ENCODE peak calls at places on chromosomes 6 and 20, in ten cellular contexts. V is fibroblast of mammary gland, S is cerebellar cortex, Z is NCI-H2107, E is LHCN-M2, C is kidney tubule cell, R is AG08396, F is mesendoderm, W is upper lobe of left lung, P is AG08395. B is an unnamed sample.

GRCh38 chr20:54140927-54141566 is 32.7 kb downstream of the CYP24A1 start:
- DNase-seq in V (peak), S (no peak), Z (no peak), E (peak), C (peak), R (peak), F (peak), W (no peak), P (peak), B (no peak)

GRCh38 chr6:4450237-4450636 is 314.9 kb upstream of the ECI2 start:
- DNase-seq in V (no peak), S (no peak), Z (no peak), E (no peak), C (no peak), R (no peak), F (no peak), W (no peak), P (no peak), B (no peak)

GRCh38 chr6:38371312-38371672 is 268.4 kb downstream of the BTBD9 start:
- DNase-seq in V (no peak), S (no peak), Z (no peak), E (no peak), C (no peak), R (no peak), F (no peak), W (no peak), P (no peak), B (no peak)

GRCh38 chr6:81797594-81797993 is 45.1 kb upstream of the TENT5A start:
- DNase-seq in V (peak), S (no peak), Z (no peak), E (no peak), C (no peak), R (no peak), F (no peak), W (no peak), P (no peak), B (no peak)

GRCh38 chr20:46810442-46811327 is 84.0 kb upstream of the EYA2 start:
- DNase-seq in V (no peak), S (no peak), Z (no peak), E (no peak), C (no peak), R (no peak), F (no peak), W (no peak), P (no peak), B (no peak)

GRCh38 chr6:166955121-166955864 is 1.1 kb downstream of the RNASET2 start:
- DNase-seq in V (no peak), S (no peak), Z (no peak), E (peak), C (peak), R (no peak), F (peak), W (peak), P (no peak), B (no peak)

GRCh38 chr6:43078651-43079050 is 2.5 kb downstream of the PTK7 start:
- DNase-seq in V (peak), S (no peak), Z (no peak), E (no peak), C (no peak), R (no peak), F (no peak), W (no peak), P (peak), B (peak)

GRCh38 chr20:32968833-32969241 is 35.4 kb downstream of the SUN5 start:
- DNase-seq in V (peak), S (no peak), Z (no peak), E (no peak), C (no peak), R (no peak), F (no peak), W (no peak), P (no peak), B (no peak)

GRCh38 chr6:26033942-26034354 is 53.3 kb upstream of the HFE start:
- DNase-seq in V (no peak), S (peak), Z (no peak), E (no peak), C (no peak), R (no peak), F (peak), W (peak), P (no peak), B (no peak)

GRCh38 chr6:130647221-130647620 is 180.0 kb upstream of the SMLR1 start:
- DNase-seq in V (no peak), S (no peak), Z (no peak), E (no peak), C (no peak), R (no peak), F (no peak), W (no peak), P (no peak), B (no peak)

GRCh38 chr20:48191200-48191599 is 405.9 kb upstream of the SULF2 start:
- DNase-seq in V (peak), S (no peak), Z (no peak), E (no peak), C (peak), R (no peak), F (peak), W (no peak), P (no peak), B (no peak)

GRCh38 chr20:49519777-49520359 is 37.4 kb upstream of the KCNB1 start:
- DNase-seq in V (no peak), S (no peak), Z (no peak), E (no peak), C (no peak), R (no peak), F (no peak), W (no peak), P (no peak), B (no peak)

GRCh38 chr6:143773503-143773902 is 69.6 kb upstream of the LTV1 start:
- DNase-seq in V (peak), S (no peak), Z (no peak), E (peak), C (no peak), R (no peak), F (no peak), W (no peak), P (no peak), B (peak)

GRCh38 chr6:140388141-140388802 is 1013.8 kb upstream of the CITED2 start:
- DNase-seq in V (peak), S (no peak), Z (no peak), E (no peak), C (no peak), R (no peak), F (no peak), W (no peak), P (no peak), B (peak)

GRCh38 chr6:110826236-110827129 is 11.2 kb upstream of the CDK19 start:
- DNase-seq in V (peak), S (no peak), Z (no peak), E (no peak), C (peak), R (no peak), F (peak), W (no peak), P (no peak), B (no peak)

GRCh38 chr6:40353967-40354452 is 233.2 kb downstream of the LRFN2 start:
- DNase-seq in V (no peak), S (no peak), Z (no peak), E (no peak), C (no peak), R (no peak), F (no peak), W (no peak), P (no peak), B (no peak)

GRCh38 chr6:145352382-145353080 is 382.8 kb downstream of the EPM2A start:
- DNase-seq in V (no peak), S (no peak), Z (no peak), E (no peak), C (no peak), R (no peak), F (peak), W (no peak), P (no peak), B (no peak)

GRCh38 chr20:23125159-23125558 is 39.0 kb upstream of the CD93 start:
- DNase-seq in V (no peak), S (no peak), Z (no peak), E (no peak), C (no peak), R (no peak), F (no peak), W (no peak), P (no peak), B (no peak)